ENCODE peak calls at places on chromosomes 12 and 14, in five cellular contexts. One of them, this sample, is unnamed. For H3K4me1, the result is how much of the 10 kb centered on the place peaks cover.

GRCh38 chr12:104357431-104357952 is 54.0 kb downstream of the EID3 start:
- DNase-seq in hepatocyte: no peak
- DNase-seq in endothelial cell of umbilical vein: peak
- DNase-seq in PC-9: peak
- DNase-seq in neural progenitor cell: no peak
- DNase-seq in this sample: no peak

GRCh38 chr12:28799337-28799736 is 349.7 kb upstream of the FAR2 start:
- DNase-seq in hepatocyte: peak
- DNase-seq in endothelial cell of umbilical vein: no peak
- DNase-seq in neural progenitor cell: no peak
- DNase-seq in PC-9: no peak
- DNase-seq in this sample: no peak

GRCh38 chr12:119594399-119594730 is 791 bp downstream of the TMEM233 start:
- DNase-seq in neural progenitor cell: peak
- DNase-seq in hepatocyte: no peak
- DNase-seq in PC-9: no peak
- DNase-seq in endothelial cell of umbilical vein: no peak
- DNase-seq in this sample: no peak

GRCh38 chr12:5262885-5263284 is 169.0 kb upstream of the NTF3 start:
- DNase-seq in endothelial cell of umbilical vein: no peak
- DNase-seq in neural progenitor cell: no peak
- DNase-seq in PC-9: no peak
- DNase-seq in hepatocyte: no peak
- DNase-seq in this sample: no peak

GRCh38 chr12:65885312-65885711 is 61.0 kb downstream of the HMGA2 start:
- DNase-seq in endothelial cell of umbilical vein: peak
- DNase-seq in hepatocyte: no peak
- DNase-seq in PC-9: no peak
- DNase-seq in neural progenitor cell: no peak
- DNase-seq in this sample: no peak

GRCh38 chr12:123942911-123943648 is 29.6 kb downstream of the CCDC92 start:
- DNase-seq in endothelial cell of umbilical vein: no peak
- DNase-seq in PC-9: no peak
- DNase-seq in hepatocyte: no peak
- DNase-seq in neural progenitor cell: no peak
- DNase-seq in this sample: no peak

GRCh38 chr12:32595251-32595650 is 83.8 kb upstream of the DNM1L start:
- DNase-seq in PC-9: peak
- DNase-seq in endothelial cell of umbilical vein: no peak
- DNase-seq in hepatocyte: peak
- DNase-seq in neural progenitor cell: no peak
- DNase-seq in this sample: no peak

GRCh38 chr12:21691515-21691914 is 33.9 kb upstream of the LDHB start:
- DNase-seq in hepatocyte: no peak
- DNase-seq in PC-9: no peak
- DNase-seq in neural progenitor cell: no peak
- DNase-seq in endothelial cell of umbilical vein: no peak
- DNase-seq in this sample: no peak

GRCh38 chr14:103561381-103562134 is 899 bp downstream of the BAG5 start:
- DNase-seq in hepatocyte: peak
- DNase-seq in neural progenitor cell: peak
- DNase-seq in PC-9: peak
- DNase-seq in endothelial cell of umbilical vein: peak
- DNase-seq in this sample: peak

GRCh38 chr12:52139579-52140062 is 52.2 kb downstream of the KRT80 start:
- DNase-seq in PC-9: peak
- DNase-seq in hepatocyte: peak
- DNase-seq in endothelial cell of umbilical vein: no peak
- DNase-seq in neural progenitor cell: peak
- DNase-seq in this sample: peak

GRCh38 chr12:114916124-114916523 is 232.1 kb upstream of the TBX3 start:
- DNase-seq in PC-9: no peak
- DNase-seq in neural progenitor cell: no peak
- DNase-seq in endothelial cell of umbilical vein: no peak
- DNase-seq in hepatocyte: no peak
- DNase-seq in this sample: no peak

GRCh38 chr14:55803506-55804197 is 223.6 kb downstream of the KTN1 start:
- DNase-seq in PC-9: no peak
- DNase-seq in hepatocyte: no peak
- DNase-seq in neural progenitor cell: no peak
- DNase-seq in endothelial cell of umbilical vein: peak
- DNase-seq in this sample: no peak

GRCh38 chr14:54931598-54932340 is 29.1 kb upstream of the GCH1 start:
- DNase-seq in neural progenitor cell: no peak
- DNase-seq in PC-9: no peak
- DNase-seq in hepatocyte: no peak
- DNase-seq in endothelial cell of umbilical vein: no peak
- DNase-seq in this sample: no peak

GRCh38 chr12:68838046-68838886 is 30.3 kb downstream of the MDM2 start:
- DNase-seq in PC-9: no peak
- DNase-seq in neural progenitor cell: no peak
- DNase-seq in endothelial cell of umbilical vein: no peak
- DNase-seq in hepatocyte: no peak
- DNase-seq in this sample: no peak

GRCh38 chr12:28096649-28097048 is 93.6 kb upstream of the CCDC91 start:
- DNase-seq in hepatocyte: no peak
- DNase-seq in neural progenitor cell: no peak
- DNase-seq in PC-9: no peak
- DNase-seq in endothelial cell of umbilical vein: no peak
- DNase-seq in this sample: no peak

GRCh38 chr14:89368490-89369477 is 48.2 kb downstream of the FOXN3 start:
- DNase-seq in neural progenitor cell: no peak
- DNase-seq in endothelial cell of umbilical vein: no peak
- DNase-seq in hepatocyte: peak
- DNase-seq in PC-9: no peak
- DNase-seq in this sample: no peak

GRCh38 chr12:111227476-111228420 is 141.1 kb downstream of the PHETA1 start:
- DNase-seq in PC-9: no peak
- DNase-seq in endothelial cell of umbilical vein: no peak
- DNase-seq in hepatocyte: no peak
- DNase-seq in neural progenitor cell: no peak
- DNase-seq in this sample: no peak

GRCh38 chr12:125185740-125186470 is 120.7 kb downstream of the AACS start:
- DNase-seq in hepatocyte: peak
- DNase-seq in PC-9: peak
- DNase-seq in endothelial cell of umbilical vein: peak
- DNase-seq in neural progenitor cell: peak
- DNase-seq in this sample: peak

GRCh38 chr14:59321184-59321952 is 132.9 kb downstream of the DAAM1 start:
- DNase-seq in endothelial cell of umbilical vein: peak
- DNase-seq in hepatocyte: no peak
- DNase-seq in PC-9: peak
- DNase-seq in neural progenitor cell: no peak
- DNase-seq in this sample: no peak

GRCh38 chr14:104223101-104223809 is 84.9 kb downstream of the KIF26A start:
- DNase-seq in hepatocyte: peak
- DNase-seq in PC-9: no peak
- DNase-seq in neural progenitor cell: no peak
- DNase-seq in endothelial cell of umbilical vein: peak
- DNase-seq in this sample: no peak

GRCh38 chr14:89660183-89660582 is 243.2 kb upstream of the FOXN3 start:
- DNase-seq in endothelial cell of umbilical vein: no peak
- DNase-seq in hepatocyte: peak
- DNase-seq in PC-9: no peak
- DNase-seq in neural progenitor cell: no peak
- DNase-seq in this sample: peak

GRCh38 chr12:92735131-92735721 is 32.4 kb downstream of the PLEKHG7 start:
- DNase-seq in neural progenitor cell: no peak
- DNase-seq in endothelial cell of umbilical vein: peak
- DNase-seq in PC-9: peak
- DNase-seq in hepatocyte: peak
- DNase-seq in this sample: no peak

GRCh38 chr14:37587881-37588666 is 7.0 kb downstream of the FOXA1 start:
- DNase-seq in neural progenitor cell: peak
- DNase-seq in hepatocyte: peak
- DNase-seq in endothelial cell of umbilical vein: no peak
- DNase-seq in PC-9: no peak
- DNase-seq in this sample: no peak
- TF ChIP-seq EZH2 in neural progenitor cell: peak
- TF ChIP-seq EZH2 in hepatocyte: peak
- TF ChIP-seq EZH2 in endothelial cell of umbilical vein: peak
- TF ChIP-seq EZH2 in PC-9: no peak
- TF ChIP-seq EZH2 in this sample: no peak

GRCh38 chr14:74938873-74939495 is 15.9 kb upstream of the RPS6KL1 start:
- DNase-seq in neural progenitor cell: no peak
- DNase-seq in endothelial cell of umbilical vein: no peak
- DNase-seq in hepatocyte: no peak
- DNase-seq in PC-9: no peak
- DNase-seq in this sample: no peak

GRCh38 chr14:74942608-74943007 is 12.8 kb downstream of the PGF start:
- DNase-seq in PC-9: no peak
- DNase-seq in endothelial cell of umbilical vein: no peak
- DNase-seq in neural progenitor cell: no peak
- DNase-seq in hepatocyte: no peak
- DNase-seq in this sample: no peak

GRCh38 chr14:74941676-74942097 is 13.7 kb downstream of the PGF start:
- DNase-seq in hepatocyte: peak
- DNase-seq in neural progenitor cell: no peak
- DNase-seq in endothelial cell of umbilical vein: peak
- DNase-seq in PC-9: no peak
- DNase-seq in this sample: no peak

GRCh38 chr14:74940956-74941565 is 14.3 kb downstream of the PGF start:
- DNase-seq in PC-9: no peak
- DNase-seq in neural progenitor cell: no peak
- DNase-seq in hepatocyte: no peak
- DNase-seq in endothelial cell of umbilical vein: no peak
- DNase-seq in this sample: no peak

DNA sequence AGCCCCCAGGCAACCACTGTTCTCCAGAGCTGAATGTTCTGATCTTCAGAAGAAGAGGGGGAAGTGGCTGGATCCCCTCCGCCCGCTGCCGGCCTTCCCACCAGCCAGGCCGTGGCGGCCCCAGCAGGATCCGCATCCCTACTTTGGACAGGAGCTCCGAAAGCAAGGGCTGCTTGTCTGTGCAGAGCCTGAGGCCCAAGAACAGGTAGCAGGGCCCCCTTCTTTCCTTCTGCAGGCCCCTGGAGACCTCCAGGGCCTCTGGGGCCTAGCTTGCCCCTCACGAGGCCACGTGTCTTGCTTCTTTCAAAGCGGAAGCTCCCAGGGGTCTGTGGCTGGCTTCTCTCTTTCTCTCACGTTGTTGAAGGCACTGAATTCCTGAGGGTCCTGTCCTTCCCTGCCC is 13.2 kb downstream of the PGF start:
- DNase-seq in endothelial cell of umbilical vein: no peak
- DNase-seq in hepatocyte: no peak
- DNase-seq in PC-9: no peak
- DNase-seq in neural progenitor cell: no peak
- DNase-seq in this sample: no peak
- H3K4me1 ChIP-seq in endothelial cell of umbilical vein: under half
- H3K4me1 ChIP-seq in hepatocyte: under half
- H3K4me1 ChIP-seq in PC-9: under half
- H3K4me1 ChIP-seq in neural progenitor cell: under half
- H3K4me1 ChIP-seq in this sample: under half

GRCh38 chr14:88026890-88027289 is 22.0 kb downstream of the GPR65 start:
- DNase-seq in hepatocyte: no peak
- DNase-seq in neural progenitor cell: no peak
- DNase-seq in endothelial cell of umbilical vein: no peak
- DNase-seq in PC-9: no peak
- DNase-seq in this sample: no peak
- TF ChIP-seq EZH2 in hepatocyte: no peak
- TF ChIP-seq EZH2 in neural progenitor cell: no peak
- TF ChIP-seq EZH2 in endothelial cell of umbilical vein: no peak
- TF ChIP-seq EZH2 in PC-9: no peak
- TF ChIP-seq EZH2 in this sample: no peak

GRCh38 chr14:61545716-61546455 is 149.4 kb upstream of the HIF1A start:
- DNase-seq in neural progenitor cell: no peak
- DNase-seq in hepatocyte: no peak
- DNase-seq in PC-9: no peak
- DNase-seq in endothelial cell of umbilical vein: no peak
- DNase-seq in this sample: no peak

GRCh38 chr14:61551419-61551818 is 143.9 kb upstream of the HIF1A start:
- DNase-seq in neural progenitor cell: no peak
- DNase-seq in endothelial cell of umbilical vein: no peak
- DNase-seq in PC-9: peak
- DNase-seq in hepatocyte: no peak
- DNase-seq in this sample: no peak

GRCh38 chr14:61547186-61548121 is 147.9 kb upstream of the HIF1A start:
- DNase-seq in hepatocyte: peak
- DNase-seq in endothelial cell of umbilical vein: peak
- DNase-seq in PC-9: peak
- DNase-seq in neural progenitor cell: no peak
- DNase-seq in this sample: no peak

GRCh38 chr14:61552196-61552595 is 143.1 kb upstream of the HIF1A start:
- DNase-seq in hepatocyte: no peak
- DNase-seq in PC-9: no peak
- DNase-seq in neural progenitor cell: no peak
- DNase-seq in endothelial cell of umbilical vein: no peak
- DNase-seq in this sample: no peak

GRCh38 chr14:61549425-61549824 is 145.9 kb upstream of the HIF1A start:
- DNase-seq in hepatocyte: no peak
- DNase-seq in neural progenitor cell: no peak
- DNase-seq in endothelial cell of umbilical vein: no peak
- DNase-seq in PC-9: no peak
- DNase-seq in this sample: no peak
- H3K4me1 ChIP-seq in hepatocyte: under half
- H3K4me1 ChIP-seq in neural progenitor cell: under half
- H3K4me1 ChIP-seq in endothelial cell of umbilical vein: under half
- H3K4me1 ChIP-seq in PC-9: half or more
- H3K4me1 ChIP-seq in this sample: under half

GRCh38 chr12:53955776-53956250 is 1.1 kb downstream of the HOXC12 start:
- DNase-seq in hepatocyte: no peak
- DNase-seq in endothelial cell of umbilical vein: no peak
- DNase-seq in neural progenitor cell: no peak
- DNase-seq in PC-9: no peak
- DNase-seq in this sample: no peak
- TF ChIP-seq EZH2 in hepatocyte: peak
- TF ChIP-seq EZH2 in endothelial cell of umbilical vein: peak
- TF ChIP-seq EZH2 in neural progenitor cell: peak
- TF ChIP-seq EZH2 in PC-9: no peak
- TF ChIP-seq EZH2 in this sample: peak

GRCh38 chr12:79547044-79547734 is 143.6 kb downstream of the PAWR start:
- DNase-seq in endothelial cell of umbilical vein: peak
- DNase-seq in PC-9: peak
- DNase-seq in neural progenitor cell: peak
- DNase-seq in hepatocyte: peak
- DNase-seq in this sample: no peak
- H3K4me1 ChIP-seq in endothelial cell of umbilical vein: half or more
- H3K4me1 ChIP-seq in PC-9: half or more
- H3K4me1 ChIP-seq in neural progenitor cell: under half
- H3K4me1 ChIP-seq in hepatocyte: under half
- H3K4me1 ChIP-seq in this sample: under half

DNA sequence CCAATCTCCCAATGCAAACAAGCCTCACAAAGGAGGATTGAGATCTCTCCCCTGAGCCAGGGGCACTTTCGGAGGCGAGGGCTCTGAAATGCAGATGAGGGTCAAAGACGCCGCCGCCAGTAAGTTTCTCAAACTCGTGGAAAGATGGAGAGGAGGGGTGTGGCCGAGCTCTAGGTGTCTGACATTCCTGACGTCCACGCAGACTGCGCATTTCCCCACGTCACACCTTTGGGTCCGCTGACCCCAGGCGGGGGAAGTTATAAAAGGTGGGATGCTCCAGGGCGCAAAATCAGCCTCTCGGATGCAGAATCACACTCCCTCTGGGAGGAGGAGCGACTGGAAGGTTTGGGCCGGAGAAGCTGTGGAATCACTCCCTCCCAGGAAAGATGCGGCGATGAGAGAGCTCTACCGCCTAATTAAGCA is 2.1 kb downstream of the COL2A1 start:
- DNase-seq in PC-9: no peak
- DNase-seq in neural progenitor cell: peak
- DNase-seq in endothelial cell of umbilical vein: no peak
- DNase-seq in hepatocyte: no peak
- DNase-seq in this sample: no peak
- TF ChIP-seq EZH2 in PC-9: no peak
- TF ChIP-seq EZH2 in neural progenitor cell: no peak
- TF ChIP-seq EZH2 in endothelial cell of umbilical vein: peak
- TF ChIP-seq EZH2 in hepatocyte: peak
- TF ChIP-seq EZH2 in this sample: no peak

GRCh38 chr14:69263771-69264170 is 3.8 kb downstream of the GALNT16 start:
- DNase-seq in PC-9: no peak
- DNase-seq in hepatocyte: no peak
- DNase-seq in neural progenitor cell: no peak
- DNase-seq in endothelial cell of umbilical vein: no peak
- DNase-seq in this sample: no peak
- H3K4me1 ChIP-seq in PC-9: under half
- H3K4me1 ChIP-seq in hepatocyte: under half
- H3K4me1 ChIP-seq in neural progenitor cell: under half
- H3K4me1 ChIP-seq in endothelial cell of umbilical vein: under half
- H3K4me1 ChIP-seq in this sample: under half

This sample was measured in MM.1S.